ENCODE peak calls at places on chromosomes 3 and 15, in six cellular contexts. H is C1 segment of cervical spinal cord, R is astrocyte of the hippocampus, V is H7, E is SW480, P is H54. X is an unnamed sample.

GRCh38 chr3:126110431-126111125 is 26.7 kb upstream of the SLC41A3 start:
- DNase-seq in V (peak), E (no peak), P (no peak), H (no peak), R (no peak), X (no peak)

GRCh38 chr3:124814620-124815421 is 72.3 kb downstream of the ITGB5 start:
- DNase-seq in P (no peak), R (no peak), H (no peak), V (no peak), E (no peak), X (peak)

GRCh38 chr15:53351373-53351772 is 408.1 kb downstream of the WDR72 start:
- DNase-seq in P (no peak), H (no peak), R (no peak), E (no peak), V (peak), X (no peak)

GRCh38 chr15:48190932-48191573 is 412 bp upstream of the CTXN2 start:
- DNase-seq in H (peak), P (peak), R (peak), E (peak), V (peak), X (peak)

GRCh38 chr3:99868438-99868723 is 50.7 kb downstream of the CMSS1 start:
- DNase-seq in E (no peak), P (no peak), V (no peak), H (no peak), R (peak), X (no peak)

GRCh38 chr15:69979269-69979668 is 118.4 kb downstream of the TLE3 start:
- DNase-seq in E (peak), P (no peak), V (peak), H (no peak), R (peak), X (no peak)

GRCh38 chr3:129027544-129027880 is 26.4 kb downstream of the EFCC1 start:
- DNase-seq in V (no peak), E (no peak), H (no peak), P (no peak), R (no peak), X (no peak)

GRCh38 chr15:100123611-100124010 is 218.2 kb downstream of the ADAMTS17 start:
- DNase-seq in P (no peak), H (no peak), R (no peak), V (no peak), E (no peak), X (no peak)

GRCh38 chr3:144760831-144761230 is 789.2 kb downstream of the DIPK2A start:
- DNase-seq in P (no peak), R (peak), H (no peak), E (no peak), V (no peak), X (peak)

GRCh38 chr15:62110000-62110851 is 43.4 kb downstream of the C2CD4A start:
- DNase-seq in P (peak), R (peak), V (no peak), H (no peak), E (no peak), X (peak)

GRCh38 chr3:113436794-113437193 is 4.5 kb downstream of the CFAP44 start:
- DNase-seq in V (no peak), R (peak), P (peak), E (no peak), H (no peak), X (peak)

GRCh38 chr3:160112996-160113395 is 112.2 kb upstream of the C3orf80 start:
- DNase-seq in E (no peak), P (no peak), R (no peak), H (no peak), V (no peak), X (no peak)

GRCh38 chr3:111073186-111073585 is 1.6 kb downstream of the NECTIN3 start:
- DNase-seq in E (no peak), V (no peak), R (peak), H (no peak), P (no peak), X (peak)

GRCh38 chr3:33392144-33392543 is 48.1 kb downstream of the UBP1 start:
- DNase-seq in P (no peak), V (no peak), H (no peak), E (no peak), R (no peak), X (no peak)

GRCh38 chr3:117660941-117661635 is 951.5 kb downstream of the TUSC7 start:
- DNase-seq in V (no peak), P (no peak), H (no peak), E (no peak), R (peak), X (peak)

GRCh38 chr3:20185364-20185732 is 658 bp downstream of the SGO1 start:
- DNase-seq in V (peak), E (peak), P (no peak), R (peak), H (no peak), X (peak)

GRCh38 chr15:101440846-101441590 is 48.5 kb downstream of the PCSK6 start:
- DNase-seq in P (no peak), V (no peak), H (no peak), E (no peak), R (no peak), X (no peak)

GRCh38 chr3:96970211-96970610 is 155.8 kb downstream of the EPHA6 start:
- DNase-seq in H (no peak), E (no peak), R (no peak), V (no peak), P (no peak), X (peak)

GRCh38 chr15:74616020-74616939 is 644 bp downstream of the CLK3 start:
- DNase-seq in P (peak), H (no peak), V (peak), R (peak), E (no peak), X (peak)

GRCh38 chr15:69562097-69562496 is 109.5 kb downstream of the RPLP1 start:
- DNase-seq in R (no peak), E (no peak), P (no peak), H (no peak), V (no peak), X (no peak)

GRCh38 chr15:93515256-93516044 is 426.4 kb upstream of the RGMA start:
- DNase-seq in E (no peak), V (no peak), H (no peak), P (no peak), R (peak), X (no peak)

X was measured in amniotic epithelial cell.